ENCODE peak calls at places on chromosomes 7 and 10, in four cellular contexts. U is retina, H is NB4, G is AG09319. K is an unnamed sample.
A peak's percentile ranks its signal among the peaks of the same experiment; 100 is the strongest.

GRCh38 chr7:128792471-128793183 is 859 bp downstream of the CCDC136 start:
- DNase-seq in U (peak; percentile 27), H (peak; percentile 64), G (no peak), K (no peak)

GRCh38 chr7:82172896-82173295 is 270.7 kb downstream of the CACNA2D1 start:
- DNase-seq in U (no peak), H (no peak), G (no peak), K (no peak)

GRCh38 chr10:66322261-66322660 is 603.6 kb upstream of the LRRTM3 start:
- DNase-seq in U (no peak), H (no peak), G (no peak), K (no peak)

GRCh38 chr7:94223375-94224084 is 171.2 kb upstream of the COL1A2 start:
- DNase-seq in U (peak; percentile 78), H (no peak), G (no peak), K (no peak)

GRCh38 chr10:77313066-77313750 is 324.4 kb downstream of the KCNMA1 start:
- DNase-seq in U (no peak), H (no peak), G (no peak), K (no peak)

GRCh38 chr7:134891262-134892001 is 94.9 kb upstream of the AGBL3 start:
- DNase-seq in U (peak; percentile 91), H (no peak), G (peak; percentile 91), K (no peak)

GRCh38 chr7:2386964-2387669 is 16.3 kb upstream of the CHST12 start:
- DNase-seq in U (no peak), H (no peak), G (no peak), K (no peak)

GRCh38 chr10:10327934-10328333 is 689.7 kb upstream of the CELF2 start:
- DNase-seq in U (no peak), H (no peak), G (no peak), K (no peak)

GRCh38 chr7:20053334-20054104 is 163.7 kb downstream of the MACC1 start:
- DNase-seq in U (no peak), H (no peak), G (no peak), K (no peak)

GRCh38 chr7:130151591-130152269 is 53.5 kb downstream of the TMEM209 start:
- DNase-seq in U (no peak), H (peak; percentile 63), G (no peak), K (no peak)

GRCh38 chr10:77111611-77112550 is 525.7 kb downstream of the KCNMA1 start:
- DNase-seq in U (peak; percentile 74), H (peak; percentile 64), G (peak; percentile 49), K (no peak)

GRCh38 chr7:105972276-105972675 is 9.2 kb downstream of the CDHR3 start:
- DNase-seq in U (no peak), H (no peak), G (no peak), K (no peak)

GRCh38 chr7:8184241-8184640 is 77.7 kb downstream of the ICA1 start:
- DNase-seq in U (no peak), H (no peak), G (no peak), K (no peak)

GRCh38 chr7:11424006-11424405 is 408.0 kb downstream of the THSD7A start:
- DNase-seq in U (no peak), H (no peak), G (no peak), K (no peak)

K was measured in GOT3.